ENCODE peak calls at places on chromosome 2, in eight cellular contexts. E is body of pancreas, V is AG04450, U is GM12865, A is IMR-90, J is HepG2, F is mucosa of descending colon, H is fibroblast of pulmonary artery. T is an unnamed sample.

GRCh38 chr2:126042089-126042488 is 613.9 kb upstream of the GYPC start:
- DNase-seq in E (no peak), V (no peak), U (no peak), A (no peak), J (no peak), F (no peak), H (no peak), T (no peak)

GRCh38 chr2:223185638-223186037 is 133.6 kb downstream of the KCNE4 start:
- DNase-seq in E (no peak), V (no peak), U (no peak), A (no peak), J (no peak), F (no peak), H (no peak), T (no peak)

GRCh38 chr2:170715062-170715931 is at the start of gene SP5:
- DNase-seq in E (peak), V (peak), U (no peak), A (peak), J (peak), F (peak), H (peak), T (peak)

GRCh38 chr2:78029392-78029995 is 507.3 kb upstream of the LRRTM4 start:
- DNase-seq in E (no peak), V (no peak), U (no peak), A (no peak), J (no peak), F (no peak), H (no peak), T (no peak)

GRCh38 chr2:232341739-232342126 is 36.8 kb upstream of the ALPP start:
- DNase-seq in E (no peak), V (no peak), U (no peak), A (no peak), J (no peak), F (no peak), H (no peak), T (no peak)

GRCh38 chr2:192196451-192197194 is 1.9 kb upstream of the TMEFF2 start:
- DNase-seq in E (no peak), V (no peak), U (no peak), A (no peak), J (no peak), F (no peak), H (no peak), T (no peak)

GRCh38 chr2:241870081-241870541 is 582 bp downstream of the RTP5 start:
- DNase-seq in E (no peak), V (no peak), U (no peak), A (no peak), J (no peak), F (no peak), H (no peak), T (no peak)

GRCh38 chr2:113180131-113180946 is 6.6 kb downstream of the PSD4 start:
- DNase-seq in E (no peak), V (no peak), U (no peak), A (no peak), J (peak), F (no peak), H (no peak), T (no peak)

GRCh38 chr2:57759131-57759530 is 287.5 kb upstream of the VRK2 start:
- DNase-seq in E (no peak), V (no peak), U (no peak), A (no peak), J (no peak), F (no peak), H (no peak), T (no peak)

GRCh38 chr2:39094717-39095363 is 26.0 kb downstream of the SOS1 start:
- DNase-seq in E (no peak), V (peak), U (peak), A (peak), J (no peak), F (no peak), H (peak), T (no peak)

GRCh38 chr2:40433739-40434138 is 18.2 kb downstream of the SLC8A1 start:
- DNase-seq in E (no peak), V (no peak), U (no peak), A (no peak), J (no peak), F (no peak), H (no peak), T (no peak)

GRCh38 chr2:164826293-164827243 is 15.1 kb downstream of the COBLL1 start:
- DNase-seq in E (peak), V (no peak), U (no peak), A (peak), J (peak), F (peak), H (peak), T (peak)

GRCh38 chr2:98907966-98908905 is 27.8 kb downstream of the CRACDL start:
- DNase-seq in E (no peak), V (no peak), U (no peak), A (no peak), J (no peak), F (no peak), H (no peak), T (no peak)

GRCh38 chr2:24530796-24531195 is 39.7 kb downstream of the NCOA1 start:
- DNase-seq in E (no peak), V (no peak), U (no peak), A (no peak), J (no peak), F (no peak), H (no peak), T (no peak)

GRCh38 chr2:172772637-172773036 is 37.0 kb downstream of the RAPGEF4 start:
- DNase-seq in E (no peak), V (peak), U (no peak), A (peak), J (no peak), F (no peak), H (peak), T (no peak)

GRCh38 chr2:2269426-2269825 is 61.6 kb downstream of the MYT1L start:
- DNase-seq in E (no peak), V (no peak), U (no peak), A (no peak), J (no peak), F (no peak), H (no peak), T (no peak)

GRCh38 chr2:26615336-26616031 is 25.7 kb downstream of the CIB4 start:
- DNase-seq in E (no peak), V (no peak), U (peak), A (no peak), J (no peak), F (no peak), H (no peak), T (no peak)

GRCh38 chr2:10407841-10408648 is 40.1 kb downstream of the ODC1 start:
- DNase-seq in E (peak), V (no peak), U (peak), A (peak), J (peak), F (peak), H (peak), T (peak)

GRCh38 chr2:54384301-54385035 is 71.7 kb upstream of the SPTBN1 start:
- DNase-seq in E (no peak), V (no peak), U (no peak), A (no peak), J (peak), F (no peak), H (no peak), T (no peak)

GRCh38 chr2:182836451-182836850 is 30.0 kb downstream of the FRZB start:
- DNase-seq in E (no peak), V (no peak), U (no peak), A (no peak), J (no peak), F (no peak), H (no peak), T (no peak)

DNA sequence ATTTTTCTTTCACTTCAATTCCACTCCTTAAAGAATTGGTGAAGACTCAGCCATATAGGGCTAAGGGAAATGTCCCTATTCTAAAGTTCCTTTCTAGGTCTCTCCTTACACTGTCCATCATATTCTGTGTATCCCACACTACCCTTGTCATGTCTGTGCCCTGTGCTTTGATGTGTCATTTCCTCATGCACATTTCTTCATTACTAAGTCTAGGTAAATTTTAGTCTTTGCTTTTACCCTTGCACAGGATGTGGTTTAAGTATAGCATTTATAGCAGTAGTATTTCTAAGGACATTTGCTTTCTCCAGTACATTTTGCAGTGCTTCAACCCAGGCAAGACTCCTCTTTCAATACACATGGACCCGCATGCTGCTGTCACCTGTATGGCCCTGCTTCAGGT is 221.5 kb upstream of the ACVR2A start:
- DNase-seq in E (no peak), V (no peak), U (peak), A (no peak), J (no peak), F (no peak), H (no peak), T (no peak)
- H3K4me3 ChIP-seq in E (no peak), V (no peak), U (no peak), A (no peak), J (no peak), F (no peak), H (no peak), T (no peak)

DNA sequence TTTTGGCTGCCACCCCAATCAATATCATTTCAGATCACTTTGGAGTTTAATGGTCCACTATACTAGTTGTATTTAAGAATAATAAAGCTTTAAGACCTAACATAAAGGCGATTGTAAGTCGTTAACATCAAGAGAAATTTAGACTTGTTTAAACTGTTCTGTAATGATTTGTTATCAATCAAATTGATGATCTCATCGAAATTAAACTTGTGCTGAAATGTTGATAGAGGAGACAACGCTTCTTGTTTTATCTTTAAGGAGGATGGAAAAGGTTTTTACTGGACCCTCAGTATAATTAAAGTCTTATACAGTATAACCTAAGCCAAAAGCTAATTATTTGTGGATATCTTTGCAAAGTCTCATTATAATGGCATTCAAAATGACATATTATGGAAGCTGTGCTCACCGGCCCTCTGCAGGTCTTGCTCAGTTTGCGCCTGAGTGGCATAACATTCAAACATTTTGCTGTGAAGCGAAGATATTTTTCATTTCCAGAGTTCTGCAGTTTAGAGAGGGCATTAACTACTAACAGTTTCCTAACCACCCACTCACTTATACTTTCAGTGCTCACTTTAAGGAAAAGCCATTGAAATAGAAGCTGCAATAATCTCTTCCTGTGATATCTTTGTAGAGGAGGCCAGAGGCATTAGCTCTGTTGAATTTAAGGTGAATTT is 1.4 kb upstream of the SERTAD2 start:
- DNase-seq in E (no peak), V (no peak), U (peak), A (no peak), J (peak), F (no peak), H (peak), T (no peak)
- H3K4me3 ChIP-seq in E (peak), V (peak), U (peak), A (no peak), J (peak), F (no peak), H (peak), T (no peak)

GRCh38 chr2:218569661-218570500 is 1.2 kb downstream of the CNOT9 start:
- DNase-seq in E (no peak), V (no peak), U (peak), A (peak), J (peak), F (peak), H (peak), T (peak)

GRCh38 chr2:218568190-218569037 is at the start of the genes CNOT9 and USP37:
- DNase-seq in E (peak), V (peak), U (peak), A (peak), J (peak), F (peak), H (peak), T (peak)

GRCh38 chr2:218569038-218569431 is 396 bp downstream of the CNOT9 start:
- DNase-seq in E (peak), V (peak), U (peak), A (peak), J (peak), F (peak), H (peak), T (peak)

GRCh38 chr2:218567797-218568189 is 358 bp downstream of the USP37 start:
- DNase-seq in E (no peak), V (no peak), U (no peak), A (no peak), J (no peak), F (no peak), H (no peak), T (no peak)

GRCh38 chr2:218570850-218571249 is 2.2 kb downstream of the CNOT9 start:
- DNase-seq in E (no peak), V (no peak), U (peak), A (peak), J (no peak), F (no peak), H (peak), T (no peak)
- H3K4me3 ChIP-seq in E (no peak), V (peak), U (peak), A (peak), J (peak), F (no peak), H (peak), T (no peak)

GRCh38 chr2:236572482-236572881 is 2.9 kb downstream of the ACKR3 start:
- DNase-seq in E (peak), V (no peak), U (no peak), A (no peak), J (no peak), F (no peak), H (no peak), T (peak)
- H3K4me3 ChIP-seq in E (no peak), V (no peak), U (no peak), A (no peak), J (no peak), F (no peak), H (no peak), T (peak)